ENCODE peak calls at places on chromosomes 3 and 15, in five cellular contexts. One of them, this sample, is unnamed.

GRCh38 chr3:111617912-111618601 is 22.9 kb upstream of the ZBED2 start:
- DNase-seq in osteoblast: no peak
- DNase-seq in Panc1: no peak
- DNase-seq in cardiac fibroblast: no peak
- DNase-seq in hepatocyte: no peak
- DNase-seq in this sample: no peak

GRCh38 chr3:195085356-195086130 is 185.4 kb downstream of the XXYLT1 start:
- DNase-seq in cardiac fibroblast: no peak
- DNase-seq in osteoblast: peak
- DNase-seq in Panc1: no peak
- DNase-seq in hepatocyte: no peak
- DNase-seq in this sample: peak

GRCh38 chr15:70098461-70099166 is 897 bp upstream of the TLE3 start:
- DNase-seq in osteoblast: peak
- DNase-seq in Panc1: no peak
- DNase-seq in cardiac fibroblast: peak
- DNase-seq in hepatocyte: peak
- DNase-seq in this sample: peak

GRCh38 chr3:48672522-48672921 is 9.8 kb upstream of the CELSR3 start:
- DNase-seq in hepatocyte: no peak
- DNase-seq in Panc1: no peak
- DNase-seq in osteoblast: peak
- DNase-seq in cardiac fibroblast: no peak
- DNase-seq in this sample: no peak

GRCh38 chr3:184345678-184346144 is 8.3 kb downstream of the FAM131A start:
- DNase-seq in osteoblast: peak
- DNase-seq in hepatocyte: peak
- DNase-seq in Panc1: no peak
- DNase-seq in cardiac fibroblast: peak
- DNase-seq in this sample: no peak

GRCh38 chr3:27423463-27423862 is 54.3 kb upstream of the NEK10 start:
- DNase-seq in osteoblast: peak
- DNase-seq in cardiac fibroblast: peak
- DNase-seq in hepatocyte: no peak
- DNase-seq in Panc1: peak
- DNase-seq in this sample: no peak

GRCh38 chr3:48188266-48189201 is at the start of gene CDC25A:
- DNase-seq in osteoblast: peak
- DNase-seq in Panc1: peak
- DNase-seq in cardiac fibroblast: peak
- DNase-seq in hepatocyte: peak
- DNase-seq in this sample: peak

GRCh38 chr3:123066896-123067688 is at the start of gene PDIA5:
- DNase-seq in hepatocyte: peak
- DNase-seq in cardiac fibroblast: peak
- DNase-seq in osteoblast: peak
- DNase-seq in Panc1: peak
- DNase-seq in this sample: peak

GRCh38 chr3:65170357-65171090 is 482.7 kb upstream of the ADAMTS9 start:
- DNase-seq in cardiac fibroblast: peak
- DNase-seq in Panc1: no peak
- DNase-seq in hepatocyte: peak
- DNase-seq in osteoblast: no peak
- DNase-seq in this sample: no peak

GRCh38 chr15:99324082-99324620 is 72.9 kb downstream of the LRRC28 start:
- DNase-seq in osteoblast: peak
- DNase-seq in cardiac fibroblast: peak
- DNase-seq in Panc1: no peak
- DNase-seq in hepatocyte: no peak
- DNase-seq in this sample: no peak

GRCh38 chr15:64459382-64459781 is 996 bp upstream of the ZNF609 start:
- DNase-seq in cardiac fibroblast: no peak
- DNase-seq in Panc1: no peak
- DNase-seq in osteoblast: no peak
- DNase-seq in hepatocyte: peak
- DNase-seq in this sample: no peak

DNA sequence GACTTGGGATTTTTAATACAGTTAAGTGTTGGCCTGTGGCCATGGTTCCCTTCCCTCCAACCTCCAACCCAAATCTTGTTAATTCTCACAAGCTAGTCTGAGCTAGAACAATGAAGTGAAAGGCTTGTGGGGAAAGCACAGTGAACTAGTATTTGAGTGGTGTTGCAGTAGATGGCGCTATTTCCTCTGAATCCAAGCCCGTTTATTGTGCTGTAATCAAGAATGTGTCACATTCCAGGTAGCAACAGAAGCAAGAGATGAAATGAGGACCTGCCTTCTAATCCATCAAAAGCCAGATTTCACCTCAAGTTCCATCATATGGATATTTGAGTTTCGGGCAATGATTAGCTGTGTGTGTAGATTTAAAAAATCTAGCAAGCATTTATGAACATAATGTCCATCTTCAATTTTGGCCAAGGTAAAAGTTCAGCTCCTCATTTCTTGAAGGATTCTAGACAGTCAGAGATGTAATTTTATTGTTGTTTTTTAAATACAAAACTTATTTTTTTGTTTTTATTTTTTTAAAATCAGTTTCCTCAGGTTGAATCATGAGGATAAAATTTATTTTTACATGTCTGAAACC is 160.7 kb downstream of the SQOR start:
- DNase-seq in hepatocyte: peak
- DNase-seq in Panc1: peak
- DNase-seq in osteoblast: peak
- DNase-seq in cardiac fibroblast: peak
- DNase-seq in this sample: no peak
- TF ChIP-seq CTCF in hepatocyte: peak
- TF ChIP-seq CTCF in Panc1: peak
- TF ChIP-seq CTCF in osteoblast: peak
- TF ChIP-seq CTCF in cardiac fibroblast: peak
- TF ChIP-seq CTCF in this sample: peak

DNA sequence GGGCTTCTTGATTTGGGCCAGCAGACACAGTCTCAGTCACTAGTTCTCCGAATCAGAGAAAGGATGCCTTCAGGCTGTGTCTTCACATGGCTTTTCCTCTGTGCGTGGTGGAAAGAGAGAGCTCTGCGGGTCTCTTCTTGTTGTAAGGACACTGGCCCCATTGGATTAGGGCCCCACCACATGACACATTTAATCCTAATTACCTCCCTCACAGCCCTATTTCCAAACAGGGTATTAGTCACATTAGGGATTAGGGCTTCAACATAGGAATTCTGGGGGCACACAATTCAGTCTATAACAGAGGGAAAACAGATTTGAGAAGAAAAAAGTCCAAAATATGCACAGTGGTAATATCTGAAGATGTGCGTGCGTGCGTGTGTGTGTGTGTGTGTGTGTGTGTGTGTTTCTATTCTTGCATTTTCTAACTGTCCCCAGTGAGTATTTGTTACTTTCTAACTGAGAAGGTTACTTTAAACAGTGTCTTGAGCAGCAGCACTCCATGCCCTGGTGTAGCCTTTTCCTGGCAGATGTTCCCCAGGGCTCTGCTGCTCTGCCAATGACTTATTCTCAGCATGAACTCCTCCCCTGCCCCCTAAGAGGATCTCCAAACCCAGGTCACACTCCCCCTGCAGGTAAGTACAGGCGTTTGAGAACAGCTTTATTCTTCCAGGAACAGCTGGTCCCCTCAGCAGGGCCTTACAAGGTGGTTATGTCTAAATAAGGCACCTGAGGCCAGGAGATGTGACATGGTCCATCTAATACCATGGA is 72.9 kb downstream of the RPL39L start:
- DNase-seq in Panc1: no peak
- DNase-seq in cardiac fibroblast: peak
- DNase-seq in osteoblast: no peak
- DNase-seq in hepatocyte: peak
- DNase-seq in this sample: no peak
- TF ChIP-seq CTCF in Panc1: no peak
- TF ChIP-seq CTCF in cardiac fibroblast: peak
- TF ChIP-seq CTCF in osteoblast: no peak
- TF ChIP-seq CTCF in hepatocyte: peak
- TF ChIP-seq CTCF in this sample: no peak

GRCh38 chr3:54891540-54891897 is 36.3 kb downstream of the LRTM1 start:
- DNase-seq in cardiac fibroblast: peak
- DNase-seq in osteoblast: peak
- DNase-seq in Panc1: peak
- DNase-seq in hepatocyte: peak
- DNase-seq in this sample: no peak
- TF ChIP-seq CTCF in cardiac fibroblast: peak
- TF ChIP-seq CTCF in osteoblast: peak
- TF ChIP-seq CTCF in Panc1: peak
- TF ChIP-seq CTCF in hepatocyte: peak
- TF ChIP-seq CTCF in this sample: no peak

DNA sequence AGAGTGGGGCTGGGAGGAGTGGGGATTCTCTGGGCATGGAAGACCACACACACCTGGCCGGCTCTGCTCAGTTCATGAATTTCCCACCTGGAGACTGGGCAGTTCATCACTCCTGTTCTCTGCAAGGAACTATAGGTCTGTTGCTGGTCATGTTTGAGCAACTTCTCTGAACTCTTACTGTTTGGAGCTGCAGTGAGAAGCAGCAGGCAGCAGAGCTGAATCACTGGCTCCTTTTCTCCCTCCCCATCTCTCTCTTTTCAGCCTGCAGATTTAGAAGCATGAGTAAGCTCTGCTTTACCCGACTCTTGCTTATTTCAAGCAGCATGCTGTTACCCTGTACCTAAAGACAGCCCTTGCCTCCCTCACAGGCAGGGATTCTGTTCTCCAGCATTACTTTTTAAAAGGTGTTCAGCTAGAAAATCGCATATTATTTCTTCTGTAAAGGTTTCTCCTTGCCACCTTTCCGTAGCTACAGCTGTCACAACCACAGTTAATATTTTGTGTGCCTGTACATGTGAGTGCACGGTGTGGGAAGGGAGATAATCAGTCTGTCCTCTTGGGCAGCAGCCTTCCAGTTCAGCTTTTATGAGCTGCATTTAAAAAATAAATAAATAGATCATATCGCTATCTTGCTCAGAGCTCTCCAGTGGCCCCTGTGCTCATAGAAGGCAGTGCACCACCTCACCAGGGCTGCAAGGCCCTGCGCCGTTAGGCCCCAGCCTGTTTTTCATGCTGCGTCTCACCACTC is 131.6 kb downstream of the CHCHD6 start:
- DNase-seq in cardiac fibroblast: peak
- DNase-seq in hepatocyte: peak
- DNase-seq in Panc1: no peak
- DNase-seq in osteoblast: peak
- DNase-seq in this sample: no peak
- TF ChIP-seq CTCF in cardiac fibroblast: peak
- TF ChIP-seq CTCF in hepatocyte: peak
- TF ChIP-seq CTCF in Panc1: peak
- TF ChIP-seq CTCF in osteoblast: peak
- TF ChIP-seq CTCF in this sample: no peak

GRCh38 chr15:62988701-62989100 is 53.8 kb upstream of the TPM1 start:
- DNase-seq in cardiac fibroblast: no peak
- DNase-seq in hepatocyte: no peak
- DNase-seq in osteoblast: no peak
- DNase-seq in Panc1: no peak
- DNase-seq in this sample: no peak
- TF ChIP-seq CTCF in cardiac fibroblast: no peak
- TF ChIP-seq CTCF in hepatocyte: no peak
- TF ChIP-seq CTCF in osteoblast: no peak
- TF ChIP-seq CTCF in Panc1: no peak
- TF ChIP-seq CTCF in this sample: no peak

GRCh38 chr15:63232943-63233342 is 43.5 kb downstream of the RAB8B start:
- DNase-seq in cardiac fibroblast: peak
- DNase-seq in Panc1: no peak
- DNase-seq in hepatocyte: no peak
- DNase-seq in osteoblast: no peak
- DNase-seq in this sample: no peak
- TF ChIP-seq CTCF in cardiac fibroblast: no peak
- TF ChIP-seq CTCF in Panc1: no peak
- TF ChIP-seq CTCF in hepatocyte: no peak
- TF ChIP-seq CTCF in osteoblast: no peak
- TF ChIP-seq CTCF in this sample: no peak

GRCh38 chr15:56811586-56811985 is 78.3 kb upstream of the ZNF280D start:
- DNase-seq in cardiac fibroblast: no peak
- DNase-seq in Panc1: no peak
- DNase-seq in osteoblast: no peak
- DNase-seq in hepatocyte: no peak
- DNase-seq in this sample: no peak
- TF ChIP-seq CTCF in cardiac fibroblast: no peak
- TF ChIP-seq CTCF in Panc1: no peak
- TF ChIP-seq CTCF in osteoblast: no peak
- TF ChIP-seq CTCF in hepatocyte: no peak
- TF ChIP-seq CTCF in this sample: no peak